ENCODE peak calls at places on chromosome 7, in six cellular contexts. One of them, this sample, is unnamed.
A peak's percentile ranks its signal among the peaks of the same experiment; 100 is the strongest.

GRCh38 chr7:35694161-35694783 is 663 bp downstream of the HERPUD2 start:
- DNase-seq in AML-193: no peak
- DNase-seq in heart left ventricle: no peak
- DNase-seq in T1000: no peak
- DNase-seq in T follicular helper cell: no peak
- DNase-seq in progenitor cell of endocrine pancreas: no peak
- DNase-seq in this sample: no peak

GRCh38 chr7:66326501-66327180 is 121.5 kb downstream of the TPST1 start:
- DNase-seq in AML-193: no peak
- DNase-seq in heart left ventricle: no peak
- DNase-seq in T1000: no peak
- DNase-seq in T follicular helper cell: no peak
- DNase-seq in progenitor cell of endocrine pancreas: no peak
- DNase-seq in this sample: no peak

GRCh38 chr7:28556671-28557070 is 144.4 kb downstream of the CREB5 start:
- DNase-seq in AML-193: no peak
- DNase-seq in heart left ventricle: no peak
- DNase-seq in T1000: no peak
- DNase-seq in T follicular helper cell: no peak
- DNase-seq in progenitor cell of endocrine pancreas: no peak
- DNase-seq in this sample: no peak

GRCh38 chr7:29859491-29860180 is 53.3 kb downstream of the WIPF3 start:
- DNase-seq in AML-193: peak; percentile 68
- DNase-seq in heart left ventricle: no peak
- DNase-seq in T1000: no peak
- DNase-seq in T follicular helper cell: no peak
- DNase-seq in progenitor cell of endocrine pancreas: no peak
- DNase-seq in this sample: no peak

GRCh38 chr7:836429-836828 is 4.2 kb downstream of the SUN1 start:
- DNase-seq in AML-193: peak; percentile 8
- DNase-seq in heart left ventricle: no peak
- DNase-seq in T1000: no peak
- DNase-seq in T follicular helper cell: no peak
- DNase-seq in progenitor cell of endocrine pancreas: no peak
- DNase-seq in this sample: no peak

GRCh38 chr7:142513221-142513955 is 235.9 kb upstream of the PRSS1 start:
- DNase-seq in AML-193: no peak
- DNase-seq in heart left ventricle: no peak
- DNase-seq in T1000: no peak
- DNase-seq in T follicular helper cell: no peak
- DNase-seq in progenitor cell of endocrine pancreas: no peak
- DNase-seq in this sample: no peak

GRCh38 chr7:41437257-41438196 is 265.4 kb downstream of the INHBA start:
- DNase-seq in AML-193: no peak
- DNase-seq in heart left ventricle: no peak
- DNase-seq in T1000: no peak
- DNase-seq in T follicular helper cell: no peak
- DNase-seq in progenitor cell of endocrine pancreas: no peak
- DNase-seq in this sample: no peak

GRCh38 chr7:6536262-6536770 is 14.9 kb downstream of the GRID2IP start:
- DNase-seq in AML-193: no peak
- DNase-seq in heart left ventricle: no peak
- DNase-seq in T1000: no peak
- DNase-seq in T follicular helper cell: no peak
- DNase-seq in progenitor cell of endocrine pancreas: no peak
- DNase-seq in this sample: peak; percentile 47

GRCh38 chr7:135710417-135711138 is 17.4 kb downstream of the SLC13A4 start:
- DNase-seq in AML-193: peak; percentile 20
- DNase-seq in heart left ventricle: no peak
- DNase-seq in T1000: no peak
- DNase-seq in T follicular helper cell: no peak
- DNase-seq in progenitor cell of endocrine pancreas: no peak
- DNase-seq in this sample: peak; percentile 31

GRCh38 chr7:104845541-104845940 is 168.5 kb upstream of the KMT2E start:
- DNase-seq in AML-193: no peak
- DNase-seq in heart left ventricle: no peak
- DNase-seq in T1000: no peak
- DNase-seq in T follicular helper cell: no peak
- DNase-seq in progenitor cell of endocrine pancreas: no peak
- DNase-seq in this sample: no peak

GRCh38 chr7:25832926-25833325 is 319.1 kb upstream of the NFE2L3 start:
- DNase-seq in AML-193: no peak
- DNase-seq in heart left ventricle: no peak
- DNase-seq in T1000: no peak
- DNase-seq in T follicular helper cell: no peak
- DNase-seq in progenitor cell of endocrine pancreas: no peak
- DNase-seq in this sample: no peak

GRCh38 chr7:105875505-105875904 is 894 bp downstream of the ATXN7L1 start:
- DNase-seq in AML-193: no peak
- DNase-seq in heart left ventricle: no peak
- DNase-seq in T1000: no peak
- DNase-seq in T follicular helper cell: no peak
- DNase-seq in progenitor cell of endocrine pancreas: no peak
- DNase-seq in this sample: no peak

GRCh38 chr7:149883452-149883861 is 9.7 kb downstream of the ATP6V0E2 start:
- DNase-seq in AML-193: peak; percentile 73
- DNase-seq in heart left ventricle: peak; percentile 60
- DNase-seq in T1000: no peak
- DNase-seq in T follicular helper cell: no peak
- DNase-seq in progenitor cell of endocrine pancreas: no peak
- DNase-seq in this sample: peak; percentile 65

GRCh38 chr7:149872419-149873073 is 1.2 kb upstream of the ATP6V0E2 start:
- DNase-seq in AML-193: peak; percentile 56
- DNase-seq in heart left ventricle: peak; percentile 86
- DNase-seq in T1000: no peak
- DNase-seq in T follicular helper cell: no peak
- DNase-seq in progenitor cell of endocrine pancreas: no peak
- DNase-seq in this sample: peak; percentile 52

GRCh38 chr7:134710854-134711624 is 64.4 kb downstream of the BPGM start:
- DNase-seq in AML-193: no peak
- DNase-seq in heart left ventricle: no peak
- DNase-seq in T1000: no peak
- DNase-seq in T follicular helper cell: peak; percentile 37
- DNase-seq in progenitor cell of endocrine pancreas: no peak
- DNase-seq in this sample: no peak

GRCh38 chr7:102390697-102391484 is 5.3 kb upstream of the PRKRIP1 start:
- DNase-seq in AML-193: peak; percentile 54
- DNase-seq in heart left ventricle: peak; percentile 83
- DNase-seq in T1000: peak; percentile 43
- DNase-seq in T follicular helper cell: peak; percentile 54
- DNase-seq in progenitor cell of endocrine pancreas: peak; percentile 76
- DNase-seq in this sample: peak; percentile 89

GRCh38 chr7:54967384-54967783 is 51.4 kb upstream of the EGFR start:
- DNase-seq in AML-193: no peak
- DNase-seq in heart left ventricle: no peak
- DNase-seq in T1000: no peak
- DNase-seq in T follicular helper cell: no peak
- DNase-seq in progenitor cell of endocrine pancreas: no peak
- DNase-seq in this sample: no peak

GRCh38 chr7:3922175-3922635 is 621.2 kb downstream of the SDK1 start:
- DNase-seq in AML-193: peak; percentile 3
- DNase-seq in heart left ventricle: no peak
- DNase-seq in T1000: peak; percentile 61
- DNase-seq in T follicular helper cell: no peak
- DNase-seq in progenitor cell of endocrine pancreas: no peak
- DNase-seq in this sample: peak; percentile 20

GRCh38 chr7:30913821-30914515 is 2.3 kb downstream of the AQP1 start:
- DNase-seq in AML-193: no peak
- DNase-seq in heart left ventricle: no peak
- DNase-seq in T1000: no peak
- DNase-seq in T follicular helper cell: no peak
- DNase-seq in progenitor cell of endocrine pancreas: no peak
- DNase-seq in this sample: no peak

GRCh38 chr7:36132025-36132424 is 21.0 kb upstream of the EEPD1 start:
- DNase-seq in AML-193: no peak
- DNase-seq in heart left ventricle: no peak
- DNase-seq in T1000: no peak
- DNase-seq in T follicular helper cell: no peak
- DNase-seq in progenitor cell of endocrine pancreas: no peak
- DNase-seq in this sample: no peak

GRCh38 chr7:36658603-36659516 is 65.4 kb downstream of the AOAH start:
- DNase-seq in AML-193: no peak
- DNase-seq in heart left ventricle: no peak
- DNase-seq in T1000: peak; percentile 63
- DNase-seq in T follicular helper cell: no peak
- DNase-seq in progenitor cell of endocrine pancreas: no peak
- DNase-seq in this sample: peak; percentile 27

GRCh38 chr7:116689787-116690186 is 17.8 kb downstream of the MET start:
- DNase-seq in AML-193: no peak
- DNase-seq in heart left ventricle: no peak
- DNase-seq in T1000: no peak
- DNase-seq in T follicular helper cell: no peak
- DNase-seq in progenitor cell of endocrine pancreas: no peak
- DNase-seq in this sample: no peak

GRCh38 chr7:444606-445005 is 75.0 kb downstream of the PDGFA start:
- DNase-seq in AML-193: no peak
- DNase-seq in heart left ventricle: no peak
- DNase-seq in T1000: no peak
- DNase-seq in T follicular helper cell: no peak
- DNase-seq in progenitor cell of endocrine pancreas: no peak
- DNase-seq in this sample: no peak

GRCh38 chr7:126450269-126450671 is 802.5 kb downstream of the GRM8 start:
- DNase-seq in AML-193: peak; percentile 18
- DNase-seq in heart left ventricle: no peak
- DNase-seq in T1000: no peak
- DNase-seq in T follicular helper cell: no peak
- DNase-seq in progenitor cell of endocrine pancreas: no peak
- DNase-seq in this sample: no peak

GRCh38 chr7:140324714-140325113 is 73.6 kb downstream of the SLC37A3 start:
- DNase-seq in AML-193: no peak
- DNase-seq in heart left ventricle: no peak
- DNase-seq in T1000: no peak
- DNase-seq in T follicular helper cell: no peak
- DNase-seq in progenitor cell of endocrine pancreas: no peak
- DNase-seq in this sample: no peak

GRCh38 chr7:4164556-4164955 is 517.5 kb upstream of the FOXK1 start:
- DNase-seq in AML-193: no peak
- DNase-seq in heart left ventricle: no peak
- DNase-seq in T1000: no peak
- DNase-seq in T follicular helper cell: no peak
- DNase-seq in progenitor cell of endocrine pancreas: no peak
- DNase-seq in this sample: no peak

GRCh38 chr7:99631311-99632109 is 14.8 kb downstream of the ZSCAN25 start:
- DNase-seq in AML-193: no peak
- DNase-seq in heart left ventricle: no peak
- DNase-seq in T1000: no peak
- DNase-seq in T follicular helper cell: no peak
- DNase-seq in progenitor cell of endocrine pancreas: no peak
- DNase-seq in this sample: no peak

GRCh38 chr7:74283858-74284447 is 5.3 kb upstream of the CLIP2 start:
- DNase-seq in AML-193: no peak
- DNase-seq in heart left ventricle: no peak
- DNase-seq in T1000: no peak
- DNase-seq in T follicular helper cell: no peak
- DNase-seq in progenitor cell of endocrine pancreas: no peak
- DNase-seq in this sample: no peak

GRCh38 chr7:104225441-104225840 is 17.6 kb upstream of the ORC5 start:
- DNase-seq in AML-193: no peak
- DNase-seq in heart left ventricle: no peak
- DNase-seq in T1000: no peak
- DNase-seq in T follicular helper cell: no peak
- DNase-seq in progenitor cell of endocrine pancreas: no peak
- DNase-seq in this sample: no peak

GRCh38 chr7:26862806-26863205 is 1.6 kb downstream of the SKAP2 start:
- DNase-seq in AML-193: no peak
- DNase-seq in heart left ventricle: no peak
- DNase-seq in T1000: no peak
- DNase-seq in T follicular helper cell: no peak
- DNase-seq in progenitor cell of endocrine pancreas: no peak
- DNase-seq in this sample: no peak

GRCh38 chr7:45185028-45185863 is 27.7 kb downstream of the RAMP3 start:
- DNase-seq in AML-193: no peak
- DNase-seq in heart left ventricle: peak; percentile 13
- DNase-seq in T1000: no peak
- DNase-seq in T follicular helper cell: no peak
- DNase-seq in progenitor cell of endocrine pancreas: no peak
- DNase-seq in this sample: no peak

GRCh38 chr7:2719007-2719406 is 31.0 kb downstream of the AMZ1 start:
- DNase-seq in AML-193: no peak
- DNase-seq in heart left ventricle: no peak
- DNase-seq in T1000: no peak
- DNase-seq in T follicular helper cell: peak; percentile 55
- DNase-seq in progenitor cell of endocrine pancreas: no peak
- DNase-seq in this sample: peak; percentile 59

GRCh38 chr7:84092207-84092606 is 102.4 kb downstream of the SEMA3A start:
- DNase-seq in AML-193: no peak
- DNase-seq in heart left ventricle: no peak
- DNase-seq in T1000: no peak
- DNase-seq in T follicular helper cell: no peak
- DNase-seq in progenitor cell of endocrine pancreas: no peak
- DNase-seq in this sample: no peak

GRCh38 chr7:1747004-1747801 is 77.1 kb downstream of the ELFN1 start:
- DNase-seq in AML-193: no peak
- DNase-seq in heart left ventricle: no peak
- DNase-seq in T1000: no peak
- DNase-seq in T follicular helper cell: no peak
- DNase-seq in progenitor cell of endocrine pancreas: no peak
- DNase-seq in this sample: no peak

GRCh38 chr7:23470290-23471089 is at the start of gene IGF2BP3:
- DNase-seq in AML-193: no peak
- DNase-seq in heart left ventricle: no peak
- DNase-seq in T1000: peak; percentile 74
- DNase-seq in T follicular helper cell: no peak
- DNase-seq in progenitor cell of endocrine pancreas: peak; percentile 60
- DNase-seq in this sample: peak; percentile 80

GRCh38 chr7:31051598-31052503 is at the start of gene ADCYAP1R1:
- DNase-seq in AML-193: no peak
- DNase-seq in heart left ventricle: peak; percentile 44
- DNase-seq in T1000: no peak
- DNase-seq in T follicular helper cell: no peak
- DNase-seq in progenitor cell of endocrine pancreas: peak; percentile 28
- DNase-seq in this sample: peak; percentile 75

GRCh38 chr7:2281556-2281955 is 32.7 kb downstream of the SNX8 start:
- DNase-seq in AML-193: no peak
- DNase-seq in heart left ventricle: peak; percentile 49
- DNase-seq in T1000: no peak
- DNase-seq in T follicular helper cell: no peak
- DNase-seq in progenitor cell of endocrine pancreas: no peak
- DNase-seq in this sample: no peak

GRCh38 chr7:194257-194995 is 2.1 kb downstream of the FAM20C start:
- DNase-seq in AML-193: no peak
- DNase-seq in heart left ventricle: no peak
- DNase-seq in T1000: no peak
- DNase-seq in T follicular helper cell: no peak
- DNase-seq in progenitor cell of endocrine pancreas: no peak
- DNase-seq in this sample: peak; percentile 63

GRCh38 chr7:82443801-82444219 is 233 bp upstream of the CACNA2D1 start:
- DNase-seq in AML-193: no peak
- DNase-seq in heart left ventricle: peak; percentile 89
- DNase-seq in T1000: peak; percentile 63
- DNase-seq in T follicular helper cell: no peak
- DNase-seq in progenitor cell of endocrine pancreas: no peak
- DNase-seq in this sample: peak; percentile 82

GRCh38 chr7:22942191-22942590 is 71.7 kb downstream of the HYCC1 start:
- DNase-seq in AML-193: no peak
- DNase-seq in heart left ventricle: no peak
- DNase-seq in T1000: no peak
- DNase-seq in T follicular helper cell: no peak
- DNase-seq in progenitor cell of endocrine pancreas: no peak
- DNase-seq in this sample: no peak

This sample was measured in nephron progenitor cell.